ENCODE peak calls at places on chromosome 2, in six cellular contexts. O, C, X, P, V and L are unnamed samples.

GRCh38 chr2:231987088-231987788 is 25.7 kb downstream of the DIS3L2 start:
- DNase-seq in O (no peak), V (no peak), C (no peak), P (no peak), X (peak), L (peak)

GRCh38 chr2:234191819-234192407 is 141.4 kb downstream of the SPP2 start:
- DNase-seq in P (no peak), X (no peak), C (no peak), V (no peak), O (no peak), L (no peak)

GRCh38 chr2:170073288-170073687 is 104.7 kb upstream of the MYO3B start:
- DNase-seq in V (peak), C (no peak), O (no peak), P (peak), X (peak), L (peak)

GRCh38 chr2:73043279-73043678 is 28.2 kb downstream of the SFXN5 start:
- DNase-seq in O (no peak), V (no peak), X (no peak), P (no peak), C (no peak), L (no peak)

GRCh38 chr2:206488623-206489022 is 45.3 kb downstream of the ADAM23 start:
- DNase-seq in O (no peak), P (no peak), V (no peak), C (no peak), X (no peak), L (no peak)

GRCh38 chr2:30965085-30965484 is 157.8 kb upstream of the CAPN13 start:
- DNase-seq in X (no peak), C (no peak), V (no peak), O (no peak), P (no peak), L (no peak)

GRCh38 chr2:239312081-239312501 is 88.7 kb downstream of the HDAC4 start:
- DNase-seq in O (peak), X (no peak), V (no peak), P (no peak), C (no peak), L (peak)

GRCh38 chr2:75557474-75558131 is 3.1 kb downstream of the EVA1A start:
- DNase-seq in C (no peak), V (no peak), O (no peak), P (no peak), X (no peak), L (no peak)

GRCh38 chr2:185507703-185508102 is 230.9 kb upstream of the FSIP2 start:
- DNase-seq in X (no peak), P (no peak), V (no peak), C (no peak), O (no peak), L (no peak)

GRCh38 chr2:163455815-163456214 is 280.0 kb downstream of the FIGN start:
- DNase-seq in C (no peak), V (no peak), O (no peak), X (no peak), P (no peak), L (no peak)

GRCh38 chr2:226730487-226730886 is 69.1 kb downstream of the IRS1 start:
- DNase-seq in X (no peak), P (peak), O (no peak), C (no peak), V (peak), L (no peak)

GRCh38 chr2:9071584-9072124 is 68.2 kb upstream of the MBOAT2 start:
- DNase-seq in O (no peak), X (no peak), C (no peak), V (no peak), P (no peak), L (no peak)

GRCh38 chr2:44746856-44747612 is 194.5 kb upstream of the SIX3 start:
- DNase-seq in O (no peak), C (no peak), V (no peak), X (no peak), P (no peak), L (no peak)

GRCh38 chr2:238101891-238102841 is 2.0 kb downstream of the ESPNL start:
- DNase-seq in X (no peak), C (peak), P (peak), V (no peak), O (no peak), L (peak)

GRCh38 chr2:168194784-168195522 is 52.4 kb downstream of the STK39 start:
- DNase-seq in V (no peak), X (no peak), P (no peak), O (peak), C (no peak), L (no peak)

GRCh38 chr2:121969155-121969554 is 213.7 kb downstream of the TSN start:
- DNase-seq in X (no peak), C (no peak), V (peak), O (no peak), P (no peak), L (no peak)

GRCh38 chr2:225766431-225766830 is 366.9 kb downstream of the NYAP2 start:
- DNase-seq in O (no peak), V (no peak), P (no peak), C (no peak), X (no peak), L (no peak)

GRCh38 chr2:96538487-96539214 is 2.1 kb downstream of the ARID5A start:
- DNase-seq in X (peak), V (peak), P (peak), O (peak), C (peak), L (peak)

GRCh38 chr2:168641636-168642035 is 160.8 kb upstream of the NOSTRIN start:
- DNase-seq in V (no peak), O (no peak), C (no peak), P (no peak), X (no peak), L (no peak)

GRCh38 chr2:127408807-127409099 is 9.5 kb upstream of the PROC start:
- DNase-seq in V (no peak), O (no peak), C (no peak), X (no peak), P (no peak), L (no peak)

GRCh38 chr2:160278101-160278888 is 78.2 kb upstream of the ITGB6 start:
- DNase-seq in O (no peak), P (no peak), V (no peak), C (no peak), X (no peak), L (no peak)

GRCh38 chr2:200575957-200576356 is 9.9 kb upstream of the AOX1 start:
- DNase-seq in P (no peak), V (no peak), C (no peak), O (no peak), X (no peak), L (no peak)

GRCh38 chr2:86383844-86384243 is 46.4 kb upstream of the REEP1 start:
- DNase-seq in C (no peak), O (no peak), V (no peak), X (no peak), P (no peak), L (no peak)

GRCh38 chr2:30346475-30347169 is 100.4 kb upstream of the LCLAT1 start:
- DNase-seq in O (no peak), C (peak), P (no peak), X (peak), V (peak), L (peak)

GRCh38 chr2:19465965-19466364 is 107.5 kb upstream of the OSR1 start:
- DNase-seq in O (no peak), X (no peak), C (no peak), V (no peak), P (no peak), L (no peak)

GRCh38 chr2:238999290-238999741 is 151.4 kb downstream of the TWIST2 start:
- DNase-seq in X (peak), P (peak), V (peak), O (peak), C (no peak), L (peak)

GRCh38 chr2:28991021-28991420 is 9.9 kb downstream of the TOGARAM2 start:
- DNase-seq in O (no peak), X (peak), V (no peak), P (no peak), C (no peak), L (peak)

GRCh38 chr2:223052710-223053261 is 796 bp downstream of the KCNE4 start:
- DNase-seq in V (no peak), P (no peak), X (peak), O (no peak), C (peak), L (no peak)

GRCh38 chr2:33313039-33313438 is 163.4 kb upstream of the RASGRP3 start:
- DNase-seq in O (no peak), C (no peak), P (no peak), V (no peak), X (no peak), L (no peak)

GRCh38 chr2:61134141-61134540 is 27.8 kb upstream of the C2orf74 start:
- DNase-seq in X (no peak), O (no peak), V (no peak), C (no peak), P (no peak), L (no peak)

GRCh38 chr2:199696048-199696447 is 154.9 kb downstream of the FTCDNL1 start:
- DNase-seq in P (no peak), V (no peak), C (no peak), O (peak), X (no peak), L (peak)

GRCh38 chr2:217826505-217826904 is 176.3 kb downstream of the TNS1 start:
- DNase-seq in X (no peak), O (no peak), P (no peak), V (no peak), C (peak), L (no peak)

GRCh38 chr2:61257446-61257845 is 95.5 kb downstream of the C2orf74 start:
- DNase-seq in O (no peak), P (no peak), V (no peak), C (no peak), X (no peak), L (no peak)

GRCh38 chr2:25215232-25215631 is 46.9 kb upstream of the POMC start:
- DNase-seq in C (no peak), P (no peak), X (no peak), V (no peak), O (no peak), L (no peak)

GRCh38 chr2:168166902-168167510 is 80.4 kb downstream of the STK39 start:
- DNase-seq in C (no peak), V (no peak), O (no peak), X (no peak), P (no peak), L (no peak)

GRCh38 chr2:187542123-187542522 is 12.1 kb downstream of the TFPI start:
- DNase-seq in X (no peak), C (no peak), O (no peak), V (no peak), P (no peak), L (no peak)

GRCh38 chr2:187545238-187545751 is 8.9 kb downstream of the TFPI start:
- DNase-seq in X (no peak), C (no peak), V (no peak), O (no peak), P (no peak), L (no peak)

GRCh38 chr2:187544371-187545080 is 9.7 kb downstream of the TFPI start:
- DNase-seq in P (peak), O (no peak), C (no peak), V (no peak), X (peak), L (peak)

GRCh38 chr2:187543488-187543887 is 10.7 kb downstream of the TFPI start:
- DNase-seq in C (no peak), X (no peak), P (no peak), O (no peak), V (no peak), L (no peak)

DNA sequence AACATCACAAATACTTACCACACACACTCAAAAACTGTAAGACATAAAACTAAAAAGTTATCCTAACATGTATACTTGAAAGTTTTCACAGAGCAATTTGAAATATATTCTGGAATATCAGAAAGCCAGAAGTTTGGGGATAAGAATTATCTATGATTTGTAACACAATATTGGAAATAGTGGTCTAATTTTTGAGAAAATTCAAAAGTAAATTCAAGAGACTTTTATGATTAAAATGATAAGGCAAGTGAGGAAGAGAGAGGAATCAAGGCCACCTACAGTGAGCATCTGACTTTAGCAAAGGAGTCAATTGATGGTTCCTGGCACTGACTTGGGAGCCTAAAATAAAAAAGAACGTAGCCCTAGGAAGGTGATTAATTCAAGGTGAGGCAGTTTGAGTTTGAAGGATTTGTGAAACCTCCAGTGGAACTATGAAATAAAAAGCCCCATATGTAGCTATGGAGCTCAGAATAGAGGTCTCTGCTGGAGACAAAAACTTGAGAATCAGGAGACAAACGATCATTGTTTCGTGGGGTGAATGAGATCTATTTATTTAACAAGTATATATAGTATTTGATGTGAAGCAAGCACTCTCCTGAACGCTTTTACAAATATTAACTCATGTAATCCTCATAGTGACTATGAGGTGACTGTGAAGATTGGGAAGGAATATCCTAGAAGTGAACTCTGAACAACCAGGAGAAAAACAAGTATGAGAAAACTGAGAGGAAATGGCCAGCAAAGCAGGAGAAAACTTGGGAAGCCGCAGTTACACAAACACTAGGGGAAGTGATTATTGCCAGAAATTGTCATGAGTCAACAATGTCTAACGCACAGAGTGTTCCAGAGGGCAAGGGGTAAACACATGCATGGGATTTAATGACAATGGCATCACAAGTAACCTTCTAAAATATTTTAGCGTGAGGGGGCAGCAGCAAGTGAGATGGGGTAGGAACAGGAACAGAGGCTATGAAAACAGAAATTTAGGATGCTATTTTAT is 12.8 kb downstream of the TFPI start:
- DNase-seq in P (peak), C (no peak), V (peak), O (no peak), X (no peak), L (no peak)
- TF ChIP-seq POLR2A in P (no peak), C (no peak), V (no peak), O (no peak), X (no peak), L (no peak)

DNA sequence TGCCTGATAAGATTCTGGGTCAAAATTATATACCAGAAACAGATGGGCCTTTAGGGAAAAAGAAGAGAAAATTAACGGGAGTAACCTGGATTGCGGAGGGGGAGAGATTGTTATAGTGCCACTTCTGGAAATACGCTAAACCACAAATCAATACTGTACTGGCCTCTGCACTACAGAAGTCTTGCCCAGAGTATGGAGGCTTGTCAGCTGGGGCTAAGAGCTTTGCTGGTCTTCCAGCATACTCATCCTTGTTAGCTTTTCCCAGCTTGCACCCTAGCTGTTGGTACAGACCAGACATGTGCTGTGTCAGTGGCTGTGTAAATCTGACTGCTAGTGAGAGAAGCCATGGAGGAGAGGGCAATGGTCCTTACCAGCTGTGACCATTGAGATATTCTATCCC is 8.9 kb downstream of the AGBL5 start:
- DNase-seq in X (no peak), C (no peak), O (no peak), V (no peak), P (no peak), L (no peak)
- TF ChIP-seq POLR2A in X (no peak), C (no peak), O (no peak), V (no peak), P (no peak), L (no peak)

GRCh38 chr2:113965644-113966043 is 75.8 kb downstream of the ACTR3 start:
- DNase-seq in C (no peak), V (no peak), P (no peak), O (no peak), X (no peak), L (no peak)
- TF ChIP-seq POLR2A in C (no peak), V (no peak), P (no peak), O (no peak), X (no peak), L (no peak)

GRCh38 chr2:202965810-202966454 is 48.7 kb upstream of the NBEAL1 start:
- DNase-seq in V (no peak), P (no peak), C (no peak), X (no peak), O (no peak), L (no peak)
- TF ChIP-seq POLR2A in V (no peak), P (no peak), C (no peak), X (no peak), O (no peak), L (no peak)

GRCh38 chr2:74314107-74314506 is 29.1 kb downstream of the SLC4A5 start:
- DNase-seq in O (no peak), C (no peak), V (no peak), P (no peak), X (no peak), L (no peak)

GRCh38 chr2:74312913-74313312 is 30.3 kb downstream of the SLC4A5 start:
- DNase-seq in X (no peak), P (no peak), C (no peak), V (no peak), O (no peak), L (no peak)

GRCh38 chr2:74313497-74313896 is 29.7 kb downstream of the SLC4A5 start:
- DNase-seq in V (no peak), P (no peak), O (no peak), X (no peak), C (no peak), L (no peak)

GRCh38 chr2:74317696-74318095 is 25.5 kb downstream of the SLC4A5 start:
- DNase-seq in C (no peak), P (no peak), X (no peak), V (no peak), O (no peak), L (no peak)

GRCh38 chr2:74316616-74317295 is 26.5 kb downstream of the SLC4A5 start:
- DNase-seq in C (no peak), P (no peak), X (no peak), O (no peak), V (no peak), L (no peak)
- TF ChIP-seq POLR2A in C (no peak), P (no peak), X (no peak), O (no peak), V (no peak), L (no peak)